ENCODE peak calls at places on chromosomes 13 and 19, in four cellular contexts. K is left lung, I is HL-60, V is uterus. Y is an unnamed sample.

GRCh38 chr19:1911098-1911497 is 5.9 kb downstream of the ADAT3 start:
- DNase-seq in K (no peak), I (no peak), V (no peak), Y (no peak)

GRCh38 chr13:110233682-110234280 is 73.2 kb downstream of the COL4A1 start:
- DNase-seq in K (no peak), I (no peak), V (no peak), Y (no peak)

GRCh38 chr13:79314652-79315051 is 91.4 kb downstream of the RBM26 start:
- DNase-seq in K (no peak), I (no peak), V (no peak), Y (no peak)

GRCh38 chr19:38039966-38040365 is 133.0 kb downstream of the SIPA1L3 start:
- DNase-seq in K (no peak), I (no peak), V (no peak), Y (no peak)

GRCh38 chr19:29271911-29272310 is 59.0 kb upstream of the UQCRFS1 start:
- DNase-seq in K (no peak), I (no peak), V (no peak), Y (no peak)

GRCh38 chr19:33248954-33249613 is 23.4 kb upstream of the SLC7A10 start:
- DNase-seq in K (peak; percentile 73), I (peak; percentile 93), V (no peak), Y (peak; percentile 71)

GRCh38 chr19:4174212-4174894 is 8.0 kb downstream of the SIRT6 start:
- DNase-seq in K (no peak), I (no peak), V (no peak), Y (no peak)

GRCh38 chr19:11843741-11844140 is 4.8 kb upstream of the ZNF439 start:
- DNase-seq in K (no peak), I (no peak), V (no peak), Y (no peak)

GRCh38 chr19:4069331-4069959 is 2.7 kb upstream of the ZBTB7A start:
- DNase-seq in K (no peak), I (peak; percentile 62), V (peak; percentile 25), Y (no peak)

GRCh38 chr13:83121904-83122303 is 760.4 kb downstream of the SLITRK1 start:
- DNase-seq in K (no peak), I (no peak), V (no peak), Y (no peak)

GRCh38 chr13:67224148-67224846 is 5.8 kb downstream of the PCDH9 start:
- DNase-seq in K (peak; percentile 55), I (peak; percentile 71), V (peak; percentile 50), Y (peak; percentile 74)

GRCh38 chr13:73449258-73449657 is 390.5 kb downstream of the KLF5 start:
- DNase-seq in K (no peak), I (no peak), V (no peak), Y (no peak)

GRCh38 chr13:91347996-91348905 is 764 bp downstream of the MIR17HG start:
- DNase-seq in K (peak; percentile 61), I (peak; percentile 40), V (peak; percentile 43), Y (peak; percentile 49)

GRCh38 chr13:36981156-36981743 is 17.9 kb downstream of the ALG5 start:
- DNase-seq in K (no peak), I (no peak), V (no peak), Y (no peak)

GRCh38 chr13:112060431-112060830 is 6.5 kb upstream of the SOX1 start:
- DNase-seq in K (no peak), I (no peak), V (no peak), Y (no peak)
- H3K27me3 ChIP-seq in K (peaks cover 100% of the 10 kb centered on the region), I (peaks cover 87% of the 10 kb centered on the region), V (peaks cover 64% of the 10 kb centered on the region), Y (peaks cover 9% of the 10 kb centered on the region)

DNA sequence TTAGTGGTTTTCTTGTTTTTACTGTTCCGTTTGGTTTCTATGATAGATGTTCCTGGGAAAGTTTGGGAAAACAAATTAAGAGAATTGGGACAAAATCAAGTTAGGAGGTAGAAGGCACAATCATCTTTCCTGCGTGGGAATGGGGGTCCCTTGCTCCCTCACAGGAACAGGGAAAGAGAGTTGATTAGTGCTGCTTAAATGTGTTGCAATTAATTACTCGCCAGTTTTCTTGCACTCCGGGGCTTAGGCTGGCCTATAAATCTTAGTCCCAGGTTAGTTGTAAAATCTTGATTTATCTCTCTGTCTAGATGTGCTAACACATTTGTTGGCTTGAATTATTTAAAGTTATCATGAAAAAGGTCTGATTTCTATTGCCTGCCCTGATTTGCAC is 10.0 kb downstream of the B3GLCT start:
- DNase-seq in K (no peak), I (no peak), V (no peak), Y (no peak)
- H3K27ac ChIP-seq in K (no peak overlapping the region), I (no peak overlapping the region), V (peak overlapping the region; percentile 63), Y (peak overlapping the region; percentile 95)

DNA sequence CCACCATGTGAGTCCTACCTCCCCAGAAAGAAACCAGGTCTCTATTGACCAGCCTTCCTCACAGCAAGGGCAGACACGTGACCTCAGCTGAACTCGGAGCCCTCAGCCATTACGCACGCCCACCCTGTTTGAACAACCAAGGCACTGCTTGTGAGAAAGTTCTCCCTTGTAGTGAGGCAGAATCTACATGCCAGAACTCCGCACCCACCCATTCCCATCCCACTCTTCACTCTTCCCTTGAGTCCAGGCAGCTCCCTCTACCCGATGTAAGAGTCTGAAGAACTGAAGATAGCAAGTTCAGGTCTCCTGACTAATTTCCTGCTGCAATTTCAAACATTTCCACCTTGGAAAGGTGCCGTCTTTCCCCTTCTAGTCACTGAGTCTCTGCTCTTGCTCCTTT is 6.4 kb downstream of the NOVA2 start:
- DNase-seq in K (no peak), I (no peak), V (no peak), Y (no peak)
- H3K27me3 ChIP-seq in K (peaks cover 15% of the 10 kb centered on the region), I (peaks cover 10% of the 10 kb centered on the region), V (peaks cover 4% of the 10 kb centered on the region), Y (no peaks in the 10 kb centered on the region)

GRCh38 chr13:38350114-38350617 is 515 bp downstream of the UFM1 start:
- DNase-seq in K (peak; percentile 82), I (peak; percentile 48), V (peak; percentile 54), Y (peak; percentile 66)

GRCh38 chr13:38341149-38341692 is 8.4 kb upstream of the UFM1 start:
- DNase-seq in K (no peak), I (no peak), V (no peak), Y (no peak)

GRCh38 chr13:38348890-38349289 is 761 bp upstream of the UFM1 start:
- DNase-seq in K (no peak), I (no peak), V (no peak), Y (no peak)

GRCh38 chr13:38349386-38350113 is at the start of gene UFM1:
- DNase-seq in K (peak; percentile 95), I (peak; percentile 96), V (peak; percentile 89), Y (peak; percentile 95)

GRCh38 chr13:38346764-38347163 is 2.9 kb upstream of the UFM1 start:
- DNase-seq in K (no peak), I (no peak), V (no peak), Y (no peak)
- H3K27ac ChIP-seq in K (no peak overlapping the region), I (no peak overlapping the region), V (no peak overlapping the region), Y (no peak overlapping the region)